ENCODE peak calls at places on chromosomes 3 and 15, in four cellular contexts. X, P, G and L are unnamed samples.

GRCh38 chr15:60840703-60841411 is 361.9 kb upstream of the ICE2 start:
- DNase-seq in X (no peak), G (no peak), P (no peak), L (no peak)

GRCh38 chr3:169812844-169813677 is at the start of the genes LRRC34 and LRRIQ4:
- DNase-seq in X (peak), P (peak), G (peak), L (no peak)

GRCh38 chr3:57279685-57280084 is 12.8 kb downstream of the ASB14 start:
- DNase-seq in P (no peak), X (no peak), G (no peak), L (no peak)

GRCh38 chr15:68387288-68388143 is 44.4 kb downstream of the ITGA11 start:
- DNase-seq in P (peak), X (peak), G (no peak), L (no peak)

GRCh38 chr3:99867594-99868437 is 50.2 kb downstream of the CMSS1 start:
- DNase-seq in P (no peak), G (no peak), X (no peak), L (no peak)

GRCh38 chr3:171878441-171879225 is 35.5 kb downstream of the TMEM212 start:
- DNase-seq in P (no peak), X (no peak), G (peak), L (no peak)

GRCh38 chr15:89122532-89123525 is 34.6 kb downstream of the ABHD2 start:
- DNase-seq in X (peak), P (no peak), G (no peak), L (no peak)

GRCh38 chr3:134038071-134038491 is 8.4 kb upstream of the SLCO2A1 start:
- DNase-seq in G (no peak), P (no peak), X (no peak), L (no peak)

GRCh38 chr3:190120161-190121060 is at the start of gene P3H2:
- DNase-seq in G (no peak), X (peak), P (peak), L (no peak)

GRCh38 chr15:74200871-74201419 is 1.6 kb downstream of the STRA6 start:
- DNase-seq in X (no peak), P (no peak), G (no peak), L (no peak)

GRCh38 chr15:57751177-57751800 is 44.8 kb downstream of the POLR2M start:
- DNase-seq in P (no peak), X (no peak), G (no peak), L (no peak)

GRCh38 chr3:127718916-127719290 is 46.2 kb downstream of the ABTB1 start:
- DNase-seq in P (no peak), X (peak), G (no peak), L (no peak)

GRCh38 chr3:128372281-128372680 is 94.4 kb downstream of the DNAJB8 start:
- DNase-seq in X (no peak), G (no peak), P (no peak), L (no peak)

GRCh38 chr3:79423417-79423816 is 344.4 kb downstream of the ROBO1 start:
- DNase-seq in G (no peak), P (no peak), X (no peak), L (no peak)

GRCh38 chr3:101950510-101950909 is 101.2 kb downstream of the NFKBIZ start:
- DNase-seq in X (no peak), G (peak), P (no peak), L (peak)

GRCh38 chr3:10273697-10274305 is 18.9 kb downstream of the GHRL start:
- DNase-seq in P (no peak), X (no peak), G (no peak), L (no peak)

GRCh38 chr15:77546050-77546501 is 86.6 kb downstream of the LINGO1 start:
- DNase-seq in G (peak), X (no peak), P (no peak), L (no peak)

GRCh38 chr3:71022552-71023335 is 560.8 kb downstream of the FOXP1 start:
- DNase-seq in P (no peak), G (no peak), X (no peak), L (no peak)

GRCh38 chr3:58169371-58169770 is 41.4 kb downstream of the DNASE1L3 start:
- DNase-seq in P (no peak), X (no peak), G (no peak), L (no peak)

GRCh38 chr3:123687286-123687685 is 102.4 kb upstream of the HACD2 start:
- DNase-seq in X (no peak), P (no peak), G (no peak), L (no peak)

GRCh38 chr15:61974759-61975158 is 85.5 kb downstream of the VPS13C start:
- DNase-seq in X (no peak), G (peak), P (no peak), L (no peak)

GRCh38 chr15:71051539-71051938 is 63.7 kb upstream of the THSD4 start:
- DNase-seq in X (no peak), P (no peak), G (no peak), L (no peak)

GRCh38 chr3:54223063-54223462 is 100.7 kb downstream of the CACNA2D3 start:
- DNase-seq in P (no peak), G (no peak), X (no peak), L (no peak)

GRCh38 chr3:38315488-38316230 is 30.9 kb upstream of the XYLB start:
- DNase-seq in X (no peak), G (no peak), P (peak), L (no peak)

GRCh38 chr15:49282366-49282765 is 112.3 kb downstream of the GALK2 start:
- DNase-seq in X (no peak), G (peak), P (no peak), L (no peak)

GRCh38 chr15:83163032-83163431 is 44.6 kb downstream of the HDGFL3 start:
- DNase-seq in P (no peak), X (no peak), G (no peak), L (no peak)

GRCh38 chr3:43759297-43759782 is 68.6 kb downstream of the ABHD5 start:
- DNase-seq in P (no peak), G (no peak), X (no peak), L (peak)

GRCh38 chr3:194220776-194221735 is 85.1 kb downstream of the HES1 start:
- DNase-seq in X (no peak), P (peak), G (no peak), L (no peak)

GRCh38 chr3:15476378-15476777 is 45.1 kb downstream of the COLQ start:
- DNase-seq in G (no peak), X (no peak), P (no peak), L (no peak)

GRCh38 chr15:77075528-77075927 is 4.6 kb upstream of the TSPAN3 start:
- DNase-seq in G (no peak), X (no peak), P (no peak), L (no peak)

GRCh38 chr3:16181361-16181760 is 6.9 kb downstream of the GALNT15 start:
- DNase-seq in X (peak), G (no peak), P (peak), L (no peak)

GRCh38 chr3:179100652-179101051 is 29.0 kb upstream of the ZMAT3 start:
- DNase-seq in P (no peak), X (no peak), G (no peak), L (peak)

GRCh38 chr3:106729481-106729880 is 647.8 kb upstream of the CCDC54 start:
- DNase-seq in P (no peak), X (no peak), G (no peak), L (no peak)

GRCh38 chr3:17544632-17545031 is 197.8 kb downstream of the TBC1D5 start:
- DNase-seq in P (no peak), G (no peak), X (no peak), L (no peak)
- TF ChIP-seq CTCF in P (no peak), G (peak), X (no peak), L (peak)

GRCh38 chr15:31499236-31499952 is 172.8 kb downstream of the KLF13 start:
- DNase-seq in X (no peak), G (no peak), P (peak), L (no peak)
- TF ChIP-seq CTCF in X (no peak), G (no peak), P (no peak), L (no peak)

DNA sequence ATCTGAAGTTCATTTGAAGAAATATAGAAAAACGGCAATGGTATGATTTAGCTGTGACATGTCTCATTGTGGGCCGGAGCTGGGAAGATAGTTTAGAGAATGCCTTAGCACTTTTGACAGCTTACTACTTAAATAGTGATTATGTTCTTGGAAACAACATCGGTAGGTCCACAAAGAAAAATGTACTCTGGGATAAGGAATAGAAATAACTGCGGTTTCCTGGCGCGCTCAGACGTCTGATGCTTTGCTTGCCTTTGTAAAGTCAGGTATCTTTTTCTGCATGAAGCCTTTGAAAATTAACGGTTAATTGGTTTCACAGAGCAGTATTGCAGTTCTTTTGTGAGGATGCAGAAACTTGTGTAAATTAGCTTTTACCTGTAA is 1.4 kb downstream of the USP3 start:
- DNase-seq in P (no peak), G (no peak), X (no peak), L (no peak)
- TF ChIP-seq CTCF in P (no peak), G (no peak), X (no peak), L (no peak)

GRCh38 chr15:42056934-42057743 is 36.3 kb upstream of the PLA2G4E start:
- DNase-seq in P (peak), G (no peak), X (no peak), L (peak)
- TF ChIP-seq CTCF in P (peak), G (peak), X (peak), L (peak)